ENCODE peak calls at places on chromosomes 12 and 14, in nine cellular contexts. H, J, G, Y, M, R, D, I and P are unnamed samples.
A peak's percentile ranks its signal among the peaks of the same experiment; 100 is the strongest.

GRCh38 chr12:128690641-128691040 is 133.1 kb downstream of the SLC15A4 start:
- DNase-seq in H (no peak), J (no peak), G (no peak), Y (no peak), M (no peak), R (no peak), D (no peak), I (no peak), P (no peak)

GRCh38 chr14:106491851-106492250 is 965.5 kb downstream of the TMEM121 start:
- DNase-seq in H (no peak), J (no peak), G (peak; percentile 2), Y (no peak), M (no peak), R (peak; percentile 32), D (peak; percentile 10), I (no peak), P (no peak)

GRCh38 chr14:39267592-39268112 is 33.9 kb downstream of the MIA2 start:
- DNase-seq in H (no peak), J (no peak), G (peak; percentile 55), Y (no peak), M (no peak), R (no peak), D (no peak), I (no peak), P (no peak)

GRCh38 chr14:72590577-72590976 is 303.3 kb downstream of the DPF3 start:
- DNase-seq in H (no peak), J (no peak), G (no peak), Y (no peak), M (no peak), R (no peak), D (no peak), I (no peak), P (no peak)

GRCh38 chr14:77607741-77608302 is 8.6 kb downstream of the SPTLC2 start:
- DNase-seq in H (peak; percentile 5), J (peak; percentile 19), G (no peak), Y (no peak), M (no peak), R (no peak), D (no peak), I (no peak), P (no peak)

GRCh38 chr12:106769078-106769477 is 5.4 kb upstream of the RIC8B start:
- DNase-seq in H (no peak), J (peak; percentile 42), G (peak; percentile 28), Y (no peak), M (peak; percentile 76), R (peak; percentile 9), D (no peak), I (peak; percentile 72), P (peak; percentile 70)

GRCh38 chr14:31420013-31420318 is 384 bp downstream of the HEATR5A start:
- DNase-seq in H (peak; percentile 1), J (peak; percentile 86), G (no peak), Y (peak; percentile 88), M (no peak), R (peak; percentile 93), D (peak; percentile 63), I (no peak), P (no peak)

GRCh38 chr14:92362781-92363235 is 39.8 kb downstream of the SLC24A4 start:
- DNase-seq in H (no peak), J (no peak), G (peak; percentile 7), Y (no peak), M (no peak), R (no peak), D (no peak), I (peak; percentile 21), P (peak; percentile 4)

GRCh38 chr12:132719954-132720324 is 9.3 kb downstream of the PGAM5 start:
- DNase-seq in H (no peak), J (no peak), G (no peak), Y (no peak), M (no peak), R (no peak), D (no peak), I (no peak), P (no peak)

GRCh38 chr12:112536367-112536730 is 117.6 kb downstream of the PTPN11 start:
- DNase-seq in H (no peak), J (no peak), G (no peak), Y (no peak), M (no peak), R (no peak), D (no peak), I (no peak), P (no peak)

GRCh38 chr12:122079532-122080081 is 1.1 kb downstream of the MLXIP start:
- DNase-seq in H (no peak), J (no peak), G (peak; percentile 41), Y (no peak), M (no peak), R (no peak), D (no peak), I (no peak), P (no peak)

GRCh38 chr12:122080149-122081107 is 1.9 kb downstream of the MLXIP start:
- DNase-seq in H (no peak), J (peak; percentile 40), G (peak; percentile 92), Y (peak; percentile 79), M (no peak), R (no peak), D (peak; percentile 49), I (no peak), P (peak; percentile 94)

GRCh38 chr12:122081108-122081696 is 2.6 kb downstream of the MLXIP start:
- DNase-seq in H (no peak), J (no peak), G (no peak), Y (no peak), M (no peak), R (no peak), D (no peak), I (no peak), P (peak; percentile 67)

GRCh38 chr12:122082621-122083356 is 4.2 kb downstream of the MLXIP start:
- DNase-seq in H (no peak), J (no peak), G (peak; percentile 76), Y (no peak), M (no peak), R (no peak), D (no peak), I (no peak), P (no peak)

DNA sequence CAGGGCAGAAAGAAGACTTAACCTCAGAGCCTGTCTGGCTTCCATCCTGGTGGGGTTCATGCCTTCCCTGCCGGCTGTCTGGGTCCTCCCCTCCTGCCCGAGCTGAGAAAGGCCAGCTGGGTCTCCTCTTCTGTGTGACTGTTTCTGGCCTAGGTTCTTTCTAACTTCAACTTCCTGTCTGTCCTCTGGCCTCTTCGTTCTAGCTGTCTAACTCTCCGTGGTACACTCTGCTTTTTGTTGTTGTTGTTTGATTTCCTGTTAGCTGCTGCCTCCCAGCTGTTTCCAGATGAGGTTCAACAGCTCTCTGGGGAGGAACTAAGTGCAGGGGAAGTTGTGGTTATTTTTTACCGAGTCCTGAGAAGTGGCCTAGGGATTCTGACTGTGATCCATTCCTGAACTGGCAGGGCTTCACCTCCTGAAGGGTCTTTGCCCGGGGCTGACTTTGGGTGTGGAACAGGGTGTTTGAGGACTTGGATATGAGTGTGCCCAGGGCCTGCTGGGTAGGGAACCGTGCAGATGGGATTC is 3.2 kb downstream of the MLXIP start:
- DNase-seq in H (peak; percentile 17), J (no peak), G (peak; percentile 96), Y (peak; percentile 84), M (no peak), R (no peak), D (no peak), I (no peak), P (peak; percentile 90)
- H3K4me3 ChIP-seq in H (peak overlapping the region; percentile 67), J (no peak overlapping the region), G (peak overlapping the region; percentile 87), Y (peak overlapping the region; percentile 81), M (peak overlapping the region; percentile 75), R (no peak overlapping the region), D (peak overlapping the region; percentile 64), I (peak overlapping the region; percentile 78), P (peak overlapping the region; percentile 96)

DNA sequence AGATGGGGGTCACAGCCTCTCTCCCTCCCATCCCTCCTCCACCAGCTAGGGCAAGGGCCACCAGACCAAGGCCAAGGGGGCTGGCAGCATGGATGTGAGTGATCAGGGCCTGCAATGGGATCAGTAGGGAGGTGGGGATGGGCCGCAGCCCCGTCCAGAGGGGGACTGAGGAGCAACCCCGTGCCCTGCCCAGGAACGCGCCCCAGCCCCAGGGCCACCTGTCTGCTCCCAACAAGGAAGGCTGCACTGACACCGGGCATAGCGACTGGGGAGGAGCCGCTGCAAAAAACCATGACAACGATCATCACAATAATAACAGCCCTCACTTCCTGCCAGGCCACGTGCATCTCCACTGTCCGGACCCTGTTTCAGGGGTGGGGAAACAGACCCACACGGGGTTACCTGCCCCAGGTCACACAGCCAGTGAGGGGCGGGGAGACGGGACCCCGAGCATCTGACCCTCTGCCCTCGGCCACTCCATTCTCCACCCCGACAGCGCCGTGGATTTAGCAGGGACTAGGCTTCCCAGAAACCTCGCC is 24.3 kb downstream of the NCOR2 start:
- DNase-seq in H (no peak), J (no peak), G (peak; percentile 62), Y (peak; percentile 70), M (no peak), R (no peak), D (peak; percentile 39), I (no peak), P (peak; percentile 48)
- H3K4me3 ChIP-seq in H (no peak overlapping the region), J (no peak overlapping the region), G (no peak overlapping the region), Y (no peak overlapping the region), M (no peak overlapping the region), R (no peak overlapping the region), D (no peak overlapping the region), I (peak overlapping the region; percentile 23), P (no peak overlapping the region)

DNA sequence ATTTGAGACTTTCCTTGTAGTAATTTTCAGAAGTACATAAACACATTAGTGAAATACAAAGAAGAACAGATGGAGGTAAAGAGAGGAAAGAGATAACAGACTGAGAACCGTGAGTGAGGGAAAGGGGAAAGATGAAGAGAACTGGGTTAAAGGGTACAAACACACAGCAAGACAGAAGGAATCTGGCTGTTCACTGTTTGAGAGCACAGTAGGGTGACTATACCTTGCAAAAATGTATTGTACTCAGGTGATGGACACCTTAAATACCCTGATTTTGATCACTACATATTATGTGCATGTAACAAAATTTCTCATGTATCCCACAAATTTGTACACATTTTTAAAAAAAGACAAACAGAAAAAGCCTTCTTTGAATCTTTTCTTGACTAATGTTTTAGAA is 2.7 kb upstream of the TRHDE start:
- DNase-seq in H (no peak), J (no peak), G (no peak), Y (no peak), M (no peak), R (no peak), D (no peak), I (no peak), P (no peak)
- H3K4me3 ChIP-seq in H (no peak overlapping the region), J (no peak overlapping the region), G (peak overlapping the region; percentile 17), Y (peak overlapping the region; percentile 78), M (peak overlapping the region; percentile 79), R (no peak overlapping the region), D (peak overlapping the region; percentile 54), I (peak overlapping the region; percentile 96), P (no peak overlapping the region)

GRCh38 chr14:101980251-101980650 is 15.9 kb downstream of the DYNC1H1 start:
- DNase-seq in H (no peak), J (no peak), G (no peak), Y (no peak), M (no peak), R (no peak), D (no peak), I (no peak), P (no peak)

GRCh38 chr14:101979666-101980065 is 15.3 kb downstream of the DYNC1H1 start:
- DNase-seq in H (no peak), J (no peak), G (no peak), Y (no peak), M (no peak), R (no peak), D (no peak), I (no peak), P (no peak)

GRCh38 chr14:101982621-101983020 is 18.2 kb downstream of the DYNC1H1 start:
- DNase-seq in H (no peak), J (no peak), G (no peak), Y (no peak), M (no peak), R (no peak), D (no peak), I (no peak), P (no peak)

GRCh38 chr14:101977311-101978071 is 13.1 kb downstream of the DYNC1H1 start:
- DNase-seq in H (no peak), J (no peak), G (peak; percentile 50), Y (no peak), M (no peak), R (no peak), D (no peak), I (no peak), P (peak; percentile 18)

GRCh38 chr14:101980700-101981099 is 16.3 kb downstream of the DYNC1H1 start:
- DNase-seq in H (no peak), J (no peak), G (peak; percentile 97), Y (no peak), M (peak; percentile 99), R (no peak), D (no peak), I (peak; percentile 99), P (peak; percentile 99)
- H3K4me3 ChIP-seq in H (no peak overlapping the region), J (no peak overlapping the region), G (no peak overlapping the region), Y (no peak overlapping the region), M (no peak overlapping the region), R (no peak overlapping the region), D (no peak overlapping the region), I (no peak overlapping the region), P (no peak overlapping the region)